ENCODE peak calls at places on chromosomes 1 and 21, in seven cellular contexts. N is IMR-90, E is fibroblast of the aortic adventitia, C is A549, Q is mammary epithelial cell, H is astrocyte, A is right lobe of liver. P is an unnamed sample.

GRCh38 chr1:17010601-17011438 is 908 bp downstream of the ATP13A2 start:
- DNase-seq in N (peak; percentile 13), E (peak; percentile 35), C (no peak), Q (peak; percentile 34), H (no peak), A (peak; percentile 76), P (peak; percentile 39)

GRCh38 chr1:53315456-53316048 is 12.3 kb downstream of the LRP8 start:
- DNase-seq in N (no peak), E (no peak), C (no peak), Q (no peak), H (no peak), A (no peak), P (no peak)

GRCh38 chr21:41751621-41752020 is 15.2 kb downstream of the RIPK4 start:
- DNase-seq in N (no peak), E (no peak), C (no peak), Q (peak; percentile 87), H (no peak), A (no peak), P (peak; percentile 95)

GRCh38 chr1:160167580-160167979 is 16.2 kb downstream of the ATP1A4 start:
- DNase-seq in N (peak; percentile 11), E (no peak), C (no peak), Q (no peak), H (no peak), A (no peak), P (no peak)

GRCh38 chr1:62321438-62321837 is 2.2 kb upstream of the KANK4 start:
- DNase-seq in N (peak; percentile 42), E (peak; percentile 52), C (peak; percentile 55), Q (peak; percentile 96), H (peak; percentile 84), A (no peak), P (peak; percentile 98)

GRCh38 chr1:60149254-60149653 is 75.7 kb upstream of the C1orf87 start:
- DNase-seq in N (no peak), E (no peak), C (no peak), Q (no peak), H (no peak), A (peak; percentile 16), P (peak; percentile 19)

GRCh38 chr1:157270705-157271274 is 132.6 kb upstream of the ETV3 start:
- DNase-seq in N (no peak), E (no peak), C (no peak), Q (no peak), H (no peak), A (no peak), P (no peak)

GRCh38 chr1:209885403-209886218 is 52.4 kb upstream of the SYT14 start:
- DNase-seq in N (no peak), E (no peak), C (no peak), Q (no peak), H (peak; percentile 64), A (no peak), P (no peak)

GRCh38 chr1:59779949-59780348 is 34.8 kb upstream of the HOOK1 start:
- DNase-seq in N (no peak), E (no peak), C (no peak), Q (no peak), H (no peak), A (no peak), P (no peak)

GRCh38 chr1:99956755-99957154 is 13.0 kb upstream of the SLC35A3 start:
- DNase-seq in N (peak; percentile 19), E (peak; percentile 48), C (no peak), Q (no peak), H (no peak), A (no peak), P (peak; percentile 35)

GRCh38 chr1:116164890-116165176 is 53.6 kb downstream of the MAB21L3 start:
- DNase-seq in N (no peak), E (no peak), C (no peak), Q (no peak), H (no peak), A (no peak), P (no peak)

GRCh38 chr21:18970416-18970815 is 566.8 kb upstream of the TMPRSS15 start:
- DNase-seq in N (no peak), E (no peak), C (no peak), Q (no peak), H (no peak), A (no peak), P (no peak)

GRCh38 chr1:26538480-26539412 is 9.2 kb downstream of the RPS6KA1 start:
- DNase-seq in N (peak; percentile 26), E (peak; percentile 38), C (peak; percentile 51), Q (peak; percentile 42), H (no peak), A (peak; percentile 48), P (peak; percentile 55)

GRCh38 chr1:66350001-66350547 is 183.9 kb upstream of the SGIP1 start:
- DNase-seq in N (peak; percentile 34), E (peak; percentile 19), C (no peak), Q (peak; percentile 54), H (no peak), A (no peak), P (no peak)

GRCh38 chr21:15293251-15293650 is 228.5 kb upstream of the NRIP1 start:
- DNase-seq in N (peak; percentile 82), E (peak; percentile 98), C (peak; percentile 13), Q (peak; percentile 83), H (peak; percentile 96), A (no peak), P (peak; percentile 89)

GRCh38 chr1:245172026-245172425 is 17.2 kb downstream of the KIF26B start:
- DNase-seq in N (no peak), E (no peak), C (no peak), Q (no peak), H (no peak), A (no peak), P (no peak)

GRCh38 chr21:15063821-15064575 is 802 bp downstream of the NRIP1 start:
- DNase-seq in N (no peak), E (peak; percentile 39), C (peak; percentile 7), Q (peak; percentile 49), H (peak; percentile 10), A (peak; percentile 69), P (peak; percentile 37)

GRCh38 chr21:17454315-17455027 is 58.4 kb upstream of the CXADR start:
- DNase-seq in N (peak; percentile 92), E (peak; percentile 93), C (peak; percentile 57), Q (peak; percentile 88), H (peak; percentile 87), A (no peak), P (peak; percentile 82)

GRCh38 chr1:206935491-206936067 is 10.7 kb downstream of the PIGR start:
- DNase-seq in N (peak; percentile 7), E (peak; percentile 13), C (peak; percentile 56), Q (no peak), H (no peak), A (peak; percentile 82), P (no peak)

GRCh38 chr1:8460784-8461183 is 142.9 kb downstream of the SLC45A1 start:
- DNase-seq in N (no peak), E (no peak), C (no peak), Q (no peak), H (no peak), A (no peak), P (no peak)

GRCh38 chr1:42765271-42765670 is 1.6 kb downstream of the P3H1 start:
- DNase-seq in N (no peak), E (peak; percentile 38), C (no peak), Q (no peak), H (no peak), A (no peak), P (no peak)
- H3K4me3 ChIP-seq in N (peak overlapping the region; percentile 77), E (peak overlapping the region; percentile 99), C (peak overlapping the region; percentile 95), Q (peak overlapping the region; percentile 83), H (peak overlapping the region; percentile 90), A (peak overlapping the region; percentile 98), P (peak overlapping the region; percentile 88)

GRCh38 chr1:4171480-4172450 is 271.7 kb upstream of the C1orf174 start:
- DNase-seq in N (no peak), E (no peak), C (no peak), Q (no peak), H (no peak), A (no peak), P (no peak)

GRCh38 chr1:4173731-4174130 is 273.7 kb upstream of the C1orf174 start:
- DNase-seq in N (no peak), E (no peak), C (no peak), Q (no peak), H (no peak), A (no peak), P (no peak)

GRCh38 chr1:4170953-4171352 is 270.9 kb upstream of the C1orf174 start:
- DNase-seq in N (no peak), E (no peak), C (no peak), Q (no peak), H (no peak), A (no peak), P (no peak)

GRCh38 chr1:4174291-4175200 is 274.5 kb upstream of the C1orf174 start:
- DNase-seq in N (no peak), E (no peak), C (no peak), Q (no peak), H (no peak), A (no peak), P (no peak)

DNA sequence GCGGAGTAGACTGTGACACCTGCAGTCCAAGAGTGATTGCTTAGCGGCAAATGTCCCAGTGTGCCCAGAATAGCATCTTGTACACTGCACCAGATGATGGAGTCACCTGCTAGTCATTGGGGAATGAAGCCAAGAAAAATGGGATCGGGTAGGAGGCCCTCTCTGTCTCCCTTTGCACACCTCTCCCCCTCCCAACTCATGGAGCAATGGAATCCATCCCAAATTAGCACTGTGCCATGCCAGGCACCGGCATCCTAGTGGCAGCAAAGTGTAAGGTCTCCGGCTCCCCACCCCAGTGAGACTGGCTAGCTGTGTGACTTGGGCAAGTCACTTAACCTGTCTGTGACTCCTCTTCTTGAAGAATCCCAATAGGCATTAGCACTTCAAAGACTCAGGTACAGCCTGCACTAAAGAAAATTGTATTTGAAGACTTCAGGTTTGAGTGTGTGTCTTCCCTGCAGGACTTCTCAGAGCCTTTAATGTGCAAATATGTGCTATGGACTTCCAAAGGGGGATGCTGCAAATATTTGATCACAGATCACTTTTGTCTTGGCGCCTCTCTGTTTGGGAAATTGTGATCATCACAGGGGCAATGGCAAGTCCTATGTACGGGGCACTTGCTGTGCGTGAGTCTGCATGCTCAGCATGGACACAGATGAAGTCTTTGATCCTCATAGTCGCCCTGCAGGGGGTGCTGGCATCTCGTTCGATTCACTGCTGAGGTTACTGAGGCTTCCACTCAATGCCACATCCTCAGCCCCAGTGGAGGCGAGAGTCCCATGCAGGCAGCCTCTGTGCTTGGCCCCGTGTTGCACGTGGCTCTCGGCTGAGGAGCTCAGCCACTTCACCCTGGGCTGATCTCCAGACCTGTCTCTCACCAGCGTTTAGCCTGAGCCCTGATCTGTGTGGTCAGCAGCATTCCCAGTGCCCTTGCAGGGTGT is 272.9 kb upstream of the C1orf174 start:
- DNase-seq in N (no peak), E (no peak), C (peak; percentile 39), Q (no peak), H (no peak), A (no peak), P (no peak)
- TF ChIP-seq CTCF in N (no peak), E (no peak), C (peak; percentile 21), Q (no peak), H (no peak), A (no peak), P (no peak)

GRCh38 chr1:39672551-39672947 is 642 bp upstream of the NT5C1A start:
- DNase-seq in N (no peak), E (no peak), C (peak; percentile 14), Q (no peak), H (no peak), A (no peak), P (no peak)
- H3K4me3 ChIP-seq in N (no peak overlapping the region), E (no peak overlapping the region), C (peak overlapping the region; percentile 42), Q (no peak overlapping the region), H (no peak overlapping the region), A (no peak overlapping the region), P (no peak overlapping the region)

GRCh38 chr1:215181518-215181917 is 99.0 kb downstream of the KCNK2 start:
- DNase-seq in N (no peak), E (no peak), C (no peak), Q (peak; percentile 8), H (no peak), A (no peak), P (peak; percentile 25)
- TF ChIP-seq CTCF in N (no peak), E (no peak), C (no peak), Q (peak; percentile 6), H (no peak), A (no peak), P (peak; percentile 40)